ENCODE peak calls at places on chromosomes 7 and 10, in eight cellular contexts. D is ovary, U is aorta, I is heart right ventricle, O is GM23338, G is neuronal stem cell, N is A549, X is H9. T is an unnamed sample. For H3K4me1, the result is how much of the 10 kb centered on the place peaks cover.

GRCh38 chr10:70958396-70958795 is 70.0 kb upstream of the PCBD1 start:
- DNase-seq in D (no peak), U (no peak), I (no peak), O (no peak), G (no peak), N (no peak), X (no peak), T (no peak)

GRCh38 chr10:14244801-14245211 is 85.9 kb downstream of the FRMD4A start:
- DNase-seq in D (no peak), U (no peak), I (no peak), O (no peak), G (no peak), N (peak), X (no peak), T (no peak)

GRCh38 chr10:122701652-122702051 is 2.0 kb upstream of the C10orf120 start:
- DNase-seq in D (no peak), U (no peak), I (no peak), O (no peak), G (no peak), N (no peak), X (no peak), T (no peak)

GRCh38 chr7:104192434-104192833 is 15.4 kb downstream of the ORC5 start:
- DNase-seq in D (no peak), U (no peak), I (no peak), O (no peak), G (no peak), N (no peak), X (no peak), T (no peak)

GRCh38 chr10:45000138-45000763 is 472 bp upstream of the ZNF22 start:
- DNase-seq in D (peak), U (peak), I (peak), O (peak), G (no peak), N (no peak), X (no peak), T (peak)

GRCh38 chr10:133114726-133115452 is 27.2 kb downstream of the ADGRA1 start:
- DNase-seq in D (no peak), U (no peak), I (no peak), O (no peak), G (no peak), N (no peak), X (no peak), T (no peak)

GRCh38 chr10:42768581-42769152 is 13.9 kb upstream of the BMS1 start:
- DNase-seq in D (no peak), U (peak), I (no peak), O (no peak), G (no peak), N (no peak), X (no peak), T (no peak)

GRCh38 chr10:112954974-112955735 is 5.1 kb downstream of the TCF7L2 start:
- DNase-seq in D (no peak), U (no peak), I (no peak), O (peak), G (no peak), N (no peak), X (no peak), T (no peak)

GRCh38 chr10:133185421-133185820 is 25.4 kb downstream of the KNDC1 start:
- DNase-seq in D (no peak), U (no peak), I (no peak), O (no peak), G (no peak), N (no peak), X (no peak), T (no peak)

GRCh38 chr7:79789584-79790345 is 336.3 kb upstream of the MAGI2 start:
- DNase-seq in D (no peak), U (no peak), I (no peak), O (no peak), G (no peak), N (no peak), X (no peak), T (no peak)

GRCh38 chr10:27819781-27820531 is 74.3 kb upstream of the MKX start:
- DNase-seq in D (peak), U (no peak), I (peak), O (no peak), G (no peak), N (no peak), X (no peak), T (no peak)

GRCh38 chr7:112079671-112080070 is 126.5 kb downstream of the DOCK4 start:
- DNase-seq in D (no peak), U (no peak), I (no peak), O (no peak), G (no peak), N (no peak), X (no peak), T (no peak)

GRCh38 chr7:92461027-92462003 is 14.0 kb downstream of the GATAD1 start:
- DNase-seq in D (no peak), U (no peak), I (peak), O (peak), G (peak), N (peak), X (peak), T (no peak)

GRCh38 chr7:38798552-38799267 is 110.3 kb downstream of the VPS41 start:
- DNase-seq in D (no peak), U (no peak), I (no peak), O (peak), G (no peak), N (no peak), X (peak), T (no peak)

GRCh38 chr7:155184923-155185322 is 112.8 kb upstream of the INSIG1 start:
- DNase-seq in D (no peak), U (no peak), I (no peak), O (no peak), G (no peak), N (no peak), X (no peak), T (no peak)

GRCh38 chr7:40709077-40709964 is 574.5 kb downstream of the SUGCT start:
- DNase-seq in D (no peak), U (no peak), I (no peak), O (no peak), G (no peak), N (no peak), X (no peak), T (no peak)

GRCh38 chr7:158137516-158138328 is 449.9 kb downstream of the PTPRN2 start:
- DNase-seq in D (no peak), U (peak), I (no peak), O (no peak), G (no peak), N (no peak), X (no peak), T (no peak)

GRCh38 chr7:95927781-95928180 is 155.4 kb downstream of the DYNC1I1 start:
- DNase-seq in D (peak), U (no peak), I (peak), O (no peak), G (no peak), N (no peak), X (no peak), T (no peak)

GRCh38 chr7:455110-455928 is 64.3 kb downstream of the PDGFA start:
- DNase-seq in D (no peak), U (peak), I (peak), O (no peak), G (no peak), N (no peak), X (no peak), T (peak)

GRCh38 chr7:79529214-79529895 is 75.9 kb upstream of the MAGI2 start:
- DNase-seq in D (no peak), U (no peak), I (no peak), O (no peak), G (no peak), N (no peak), X (no peak), T (no peak)

GRCh38 chr7:47454066-47454950 is 127.6 kb downstream of the TNS3 start:
- DNase-seq in D (no peak), U (peak), I (no peak), O (no peak), G (no peak), N (no peak), X (no peak), T (no peak)

GRCh38 chr7:102415685-102416225 is 17.6 kb upstream of the ORAI2 start:
- DNase-seq in D (no peak), U (no peak), I (no peak), O (no peak), G (no peak), N (no peak), X (no peak), T (no peak)

GRCh38 chr7:157233677-157234076 is 95.0 kb downstream of the UBE3C start:
- DNase-seq in D (no peak), U (no peak), I (no peak), O (no peak), G (no peak), N (no peak), X (no peak), T (no peak)

GRCh38 chr7:75596727-75597614 is 104.9 kb downstream of the SPDYE5 start:
- DNase-seq in D (no peak), U (no peak), I (no peak), O (no peak), G (no peak), N (peak), X (no peak), T (peak)

GRCh38 chr10:70672165-70672992 is at the start of gene ADAMTS14:
- DNase-seq in D (peak), U (peak), I (no peak), O (peak), G (peak), N (peak), X (peak), T (peak)

GRCh38 chr7:99461221-99461620 is 4.7 kb downstream of the ATP5MF start:
- DNase-seq in D (no peak), U (no peak), I (no peak), O (peak), G (no peak), N (no peak), X (no peak), T (no peak)

GRCh38 chr7:101198476-101198875 is 2.4 kb downstream of the MOGAT3 start:
- DNase-seq in D (no peak), U (no peak), I (no peak), O (no peak), G (no peak), N (no peak), X (no peak), T (no peak)

GRCh38 chr10:46516660-46517416 is 39.6 kb downstream of the GPRIN2 start:
- DNase-seq in D (no peak), U (peak), I (no peak), O (no peak), G (no peak), N (peak), X (peak), T (peak)

GRCh38 chr10:62795750-62796149 is 8.8 kb upstream of the ADO start:
- DNase-seq in D (no peak), U (no peak), I (no peak), O (no peak), G (no peak), N (no peak), X (no peak), T (no peak)

GRCh38 chr7:104207348-104207730 is 474 bp downstream of the ORC5 start:
- DNase-seq in D (no peak), U (no peak), I (no peak), O (peak), G (no peak), N (peak), X (no peak), T (no peak)

DNA sequence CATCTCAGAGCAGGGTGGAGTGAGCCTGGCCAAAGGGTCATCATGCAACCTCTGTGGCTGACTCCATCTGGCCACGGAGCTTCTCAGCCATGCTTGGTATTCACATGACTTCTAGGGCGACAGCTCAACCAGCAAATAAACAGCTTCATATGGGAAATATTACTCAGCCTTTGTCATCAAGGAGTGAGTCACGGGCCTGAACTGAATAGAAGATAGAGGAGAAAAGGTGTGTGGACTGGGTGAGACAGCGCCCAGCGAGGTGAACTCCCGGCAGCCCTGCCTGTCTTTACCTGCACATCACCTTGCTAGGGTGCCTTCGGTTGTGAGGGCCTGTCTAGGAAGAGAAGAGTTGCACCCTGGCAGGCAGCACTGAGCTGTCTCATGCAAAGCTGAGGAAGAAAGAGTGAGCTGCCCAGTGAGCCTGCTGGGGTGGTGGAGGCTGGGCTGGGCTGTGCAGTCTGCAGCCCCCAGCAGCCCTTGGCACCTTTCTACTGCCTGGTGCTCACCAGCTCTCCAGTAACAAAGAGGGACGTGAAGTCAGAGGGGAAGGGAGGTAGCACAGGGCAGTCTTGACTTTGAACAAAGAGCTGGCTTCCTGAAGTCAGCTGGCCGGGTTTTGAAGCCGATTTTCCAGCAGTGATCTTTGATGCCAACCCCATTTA is 114.2 kb downstream of the EGFR start:
- DNase-seq in D (no peak), U (peak), I (no peak), O (no peak), G (no peak), N (peak), X (no peak), T (peak)
- H3K4me1 ChIP-seq in D (under half), U (under half), I (half or more), O (under half), G (under half), N (half or more), X (under half), T (half or more)

GRCh38 chr10:95282115-95282514 is 8.7 kb downstream of the PDLIM1 start:
- DNase-seq in D (no peak), U (no peak), I (no peak), O (no peak), G (no peak), N (no peak), X (no peak), T (no peak)
- H3K4me1 ChIP-seq in D (under half), U (under half), I (half or more), O (under half), G (under half), N (half or more), X (under half), T (under half)

GRCh38 chr7:10429031-10429430 is 544.6 kb upstream of the PHF14 start:
- DNase-seq in D (no peak), U (no peak), I (no peak), O (no peak), G (no peak), N (no peak), X (no peak), T (no peak)
- H3K4me1 ChIP-seq in D (under half), U (under half), I (under half), O (under half), G (under half), N (under half), X (under half), T (under half)

GRCh38 chr10:97686962-97687784 is at the start of gene AVPI1:
- DNase-seq in D (peak), U (peak), I (peak), O (peak), G (peak), N (peak), X (peak), T (peak)

GRCh38 chr10:97685395-97685958 is 1.6 kb downstream of the AVPI1 start:
- DNase-seq in D (peak), U (no peak), I (no peak), O (peak), G (no peak), N (peak), X (peak), T (no peak)

GRCh38 chr10:97687785-97688781 is 1.0 kb upstream of the AVPI1 start:
- DNase-seq in D (peak), U (no peak), I (no peak), O (peak), G (no peak), N (peak), X (no peak), T (no peak)

GRCh38 chr10:97684866-97685394 is 2.1 kb downstream of the AVPI1 start:
- DNase-seq in D (no peak), U (no peak), I (no peak), O (no peak), G (no peak), N (no peak), X (no peak), T (no peak)

GRCh38 chr10:97686301-97686961 is 610 bp downstream of the AVPI1 start:
- DNase-seq in D (no peak), U (no peak), I (no peak), O (no peak), G (no peak), N (peak), X (no peak), T (no peak)
- H3K4me1 ChIP-seq in D (under half), U (under half), I (half or more), O (under half), G (under half), N (half or more), X (under half), T (under half)